ENCODE peak calls at places on chromosomes 4 and X, in six cellular contexts. One of them, this sample, is unnamed.

GRCh38 chr4:184902550-184902949 is 76.8 kb upstream of the ACSL1 start:
- DNase-seq in T-cell: no peak
- DNase-seq in stimulated activated CD8-positive, alpha-beta memory T cell treated with anti-CD3 and anti-CD28 coated beads, Interleukin-15, amount 100 ng/mL, for 4 hours: no peak
- DNase-seq in T-helper 22 cell: no peak
- DNase-seq in T-helper 1 cell: no peak
- DNase-seq in fibroblast of lung: no peak
- DNase-seq in this sample: no peak

GRCh38 chrX:139560221-139560620 is 29.7 kb downstream of the F9 start:
- DNase-seq in T-cell: no peak
- DNase-seq in stimulated activated CD8-positive, alpha-beta memory T cell treated with anti-CD3 and anti-CD28 coated beads, Interleukin-15, amount 100 ng/mL, for 4 hours: no peak
- DNase-seq in T-helper 22 cell: no peak
- DNase-seq in T-helper 1 cell: no peak
- DNase-seq in fibroblast of lung: peak; percentile 61
- DNase-seq in this sample: no peak

GRCh38 chrX:19707472-19707871 is 179.9 kb downstream of the SH3KBP1 start:
- DNase-seq in T-cell: no peak
- DNase-seq in stimulated activated CD8-positive, alpha-beta memory T cell treated with anti-CD3 and anti-CD28 coated beads, Interleukin-15, amount 100 ng/mL, for 4 hours: no peak
- DNase-seq in T-helper 22 cell: no peak
- DNase-seq in T-helper 1 cell: no peak
- DNase-seq in fibroblast of lung: no peak
- DNase-seq in this sample: no peak

GRCh38 chr4:141569141-141569540 is 67.2 kb upstream of the IL15 start:
- DNase-seq in T-cell: no peak
- DNase-seq in stimulated activated CD8-positive, alpha-beta memory T cell treated with anti-CD3 and anti-CD28 coated beads, Interleukin-15, amount 100 ng/mL, for 4 hours: no peak
- DNase-seq in T-helper 22 cell: no peak
- DNase-seq in T-helper 1 cell: no peak
- DNase-seq in fibroblast of lung: peak; percentile 58
- DNase-seq in this sample: no peak

GRCh38 chr4:39664828-39665731 is 26.4 kb upstream of the SMIM14 start:
- DNase-seq in T-cell: no peak
- DNase-seq in stimulated activated CD8-positive, alpha-beta memory T cell treated with anti-CD3 and anti-CD28 coated beads, Interleukin-15, amount 100 ng/mL, for 4 hours: no peak
- DNase-seq in T-helper 22 cell: no peak
- DNase-seq in T-helper 1 cell: no peak
- DNase-seq in fibroblast of lung: peak; percentile 48
- DNase-seq in this sample: no peak

GRCh38 chr4:138650917-138651564 is 364.5 kb upstream of the NOCT start:
- DNase-seq in T-cell: no peak
- DNase-seq in stimulated activated CD8-positive, alpha-beta memory T cell treated with anti-CD3 and anti-CD28 coated beads, Interleukin-15, amount 100 ng/mL, for 4 hours: no peak
- DNase-seq in T-helper 22 cell: no peak
- DNase-seq in T-helper 1 cell: no peak
- DNase-seq in fibroblast of lung: peak; percentile 97
- DNase-seq in this sample: no peak

GRCh38 chrX:39065051-39065871 is 264.0 kb downstream of the MID1IP1 start:
- DNase-seq in T-cell: no peak
- DNase-seq in stimulated activated CD8-positive, alpha-beta memory T cell treated with anti-CD3 and anti-CD28 coated beads, Interleukin-15, amount 100 ng/mL, for 4 hours: no peak
- DNase-seq in T-helper 22 cell: no peak
- DNase-seq in T-helper 1 cell: no peak
- DNase-seq in fibroblast of lung: no peak
- DNase-seq in this sample: no peak

GRCh38 chr4:75898533-75898932 is 3.7 kb downstream of the PPEF2 start:
- DNase-seq in T-cell: no peak
- DNase-seq in stimulated activated CD8-positive, alpha-beta memory T cell treated with anti-CD3 and anti-CD28 coated beads, Interleukin-15, amount 100 ng/mL, for 4 hours: no peak
- DNase-seq in T-helper 22 cell: no peak
- DNase-seq in T-helper 1 cell: no peak
- DNase-seq in fibroblast of lung: no peak
- DNase-seq in this sample: no peak

GRCh38 chrX:150324919-150325318 is 38.2 kb upstream of the MAMLD1 start:
- DNase-seq in T-cell: no peak
- DNase-seq in stimulated activated CD8-positive, alpha-beta memory T cell treated with anti-CD3 and anti-CD28 coated beads, Interleukin-15, amount 100 ng/mL, for 4 hours: no peak
- DNase-seq in T-helper 22 cell: no peak
- DNase-seq in T-helper 1 cell: no peak
- DNase-seq in fibroblast of lung: no peak
- DNase-seq in this sample: no peak

GRCh38 chr4:83054928-83055327 is 19.9 kb downstream of the COPS4 start:
- DNase-seq in T-cell: no peak
- DNase-seq in stimulated activated CD8-positive, alpha-beta memory T cell treated with anti-CD3 and anti-CD28 coated beads, Interleukin-15, amount 100 ng/mL, for 4 hours: no peak
- DNase-seq in T-helper 22 cell: no peak
- DNase-seq in T-helper 1 cell: no peak
- DNase-seq in fibroblast of lung: peak; percentile 13
- DNase-seq in this sample: no peak

GRCh38 chr4:88017516-88018302 is 10.3 kb downstream of the PKD2 start:
- DNase-seq in T-cell: no peak
- DNase-seq in stimulated activated CD8-positive, alpha-beta memory T cell treated with anti-CD3 and anti-CD28 coated beads, Interleukin-15, amount 100 ng/mL, for 4 hours: no peak
- DNase-seq in T-helper 22 cell: no peak
- DNase-seq in T-helper 1 cell: no peak
- DNase-seq in fibroblast of lung: peak; percentile 98
- DNase-seq in this sample: no peak

GRCh38 chr4:111681751-111682150 is 463.5 kb upstream of the FAM241A start:
- DNase-seq in T-cell: no peak
- DNase-seq in stimulated activated CD8-positive, alpha-beta memory T cell treated with anti-CD3 and anti-CD28 coated beads, Interleukin-15, amount 100 ng/mL, for 4 hours: no peak
- DNase-seq in T-helper 22 cell: no peak
- DNase-seq in T-helper 1 cell: no peak
- DNase-seq in fibroblast of lung: no peak
- DNase-seq in this sample: no peak

GRCh38 chr4:22363071-22363470 is 152.8 kb downstream of the ADGRA3 start:
- DNase-seq in T-cell: no peak
- DNase-seq in stimulated activated CD8-positive, alpha-beta memory T cell treated with anti-CD3 and anti-CD28 coated beads, Interleukin-15, amount 100 ng/mL, for 4 hours: no peak
- DNase-seq in T-helper 22 cell: no peak
- DNase-seq in T-helper 1 cell: no peak
- DNase-seq in fibroblast of lung: no peak
- DNase-seq in this sample: no peak

GRCh38 chr4:73856518-73856917 is 3.4 kb downstream of the PF4V1 start:
- DNase-seq in T-cell: no peak
- DNase-seq in stimulated activated CD8-positive, alpha-beta memory T cell treated with anti-CD3 and anti-CD28 coated beads, Interleukin-15, amount 100 ng/mL, for 4 hours: no peak
- DNase-seq in T-helper 22 cell: no peak
- DNase-seq in T-helper 1 cell: no peak
- DNase-seq in fibroblast of lung: peak; percentile 78
- DNase-seq in this sample: no peak